ENCODE peak calls at places on chromosomes 1 and 21, in seven cellular contexts. H, K, V, N, I, M and R are unnamed samples.

GRCh38 chr1:178726545-178726944 is 1.5 kb downstream of the RALGPS2 start:
- DNase-seq in I (no peak), H (no peak), K (no peak), M (no peak), V (no peak), N (peak), R (no peak)

GRCh38 chr1:169890761-169891538 is 2.7 kb downstream of the SCYL3 start:
- DNase-seq in I (no peak), M (peak), V (no peak), N (peak), K (peak), H (no peak), R (no peak)

GRCh38 chr1:4653796-4654715 is at the start of gene AJAP1:
- DNase-seq in N (peak), M (no peak), I (peak), H (no peak), V (no peak), K (no peak), R (no peak)

GRCh38 chr21:29290245-29290644 is 8.5 kb upstream of the BACH1 start:
- DNase-seq in N (no peak), I (no peak), V (no peak), H (no peak), M (no peak), K (no peak), R (no peak)

GRCh38 chr1:34950428-34950827 is 21.0 kb upstream of the DLGAP3 start:
- DNase-seq in N (no peak), K (no peak), H (no peak), V (no peak), M (no peak), I (no peak), R (no peak)

GRCh38 chr21:46219591-46220239 is 8.9 kb downstream of the LSS start:
- DNase-seq in I (no peak), V (peak), M (no peak), H (no peak), K (no peak), N (no peak), R (no peak)

GRCh38 chr1:80582980-80583379 is 1217.8 kb upstream of the ADGRL2 start:
- DNase-seq in H (no peak), I (no peak), N (no peak), M (no peak), K (no peak), V (peak), R (peak)

GRCh38 chr1:50605186-50605875 is 182.1 kb upstream of the DMRTA2 start:
- DNase-seq in N (peak), V (peak), I (no peak), K (no peak), M (peak), H (peak), R (peak)

GRCh38 chr1:246219508-246220030 is 287.5 kb downstream of the SMYD3 start:
- DNase-seq in N (peak), H (peak), V (peak), K (no peak), I (no peak), M (no peak), R (peak)

GRCh38 chr1:94819945-94820746 is at the start of gene SLC44A3:
- DNase-seq in V (peak), K (peak), M (peak), I (peak), H (peak), N (peak), R (peak)

GRCh38 chr1:23167353-23168078 is 1.1 kb downstream of the LUZP1 start:
- DNase-seq in V (no peak), H (peak), I (peak), N (peak), M (peak), K (peak), R (peak)

GRCh38 chr1:201941420-201942128 is 4.8 kb downstream of the LMOD1 start:
- DNase-seq in I (no peak), V (peak), N (no peak), K (no peak), H (peak), M (no peak), R (no peak)

GRCh38 chr1:30899577-30900389 is 8.8 kb downstream of the SDC3 start:
- DNase-seq in K (no peak), H (no peak), M (no peak), N (no peak), I (no peak), V (no peak), R (no peak)

GRCh38 chr1:93275634-93276295 is 69.9 kb upstream of the DR1 start:
- DNase-seq in K (no peak), V (no peak), M (no peak), H (no peak), I (no peak), N (no peak), R (no peak)

GRCh38 chr1:213014642-213015041 is 1.0 kb downstream of the ANGEL2 start:
- DNase-seq in H (no peak), I (no peak), K (no peak), M (no peak), N (peak), V (no peak), R (peak)

GRCh38 chr1:14529436-14529835 is 69.0 kb upstream of the KAZN start:
- DNase-seq in K (no peak), N (no peak), H (no peak), V (no peak), I (no peak), M (no peak), R (no peak)

GRCh38 chr1:34983700-34984355 is 1.3 kb downstream of the TMEM35B start:
- DNase-seq in H (no peak), N (peak), I (no peak), K (no peak), V (no peak), M (no peak), R (peak)

GRCh38 chr1:234535763-234536515 is 57.0 kb upstream of the TARBP1 start:
- DNase-seq in V (peak), K (no peak), I (peak), M (no peak), H (no peak), N (peak), R (peak)

GRCh38 chr1:11055676-11056075 is 4.1 kb downstream of the SRM start:
- DNase-seq in V (no peak), N (no peak), K (no peak), H (no peak), M (no peak), I (no peak), R (no peak)

GRCh38 chr1:220366269-220366668 is 94.0 kb upstream of the RAB3GAP2 start:
- DNase-seq in I (no peak), K (no peak), M (no peak), V (no peak), H (no peak), N (no peak), R (no peak)

GRCh38 chr1:234533034-234533571 is 54.1 kb upstream of the TARBP1 start:
- DNase-seq in M (no peak), N (peak), I (peak), V (no peak), H (no peak), K (no peak), R (peak)

GRCh38 chr1:21764615-21765423 is 18.1 kb downstream of the USP48 start:
- DNase-seq in N (peak), I (peak), V (no peak), H (peak), K (peak), M (peak), R (peak)

GRCh38 chr1:41479000-41479807 is 5.3 kb downstream of the EDN2 start:
- DNase-seq in K (no peak), H (no peak), V (no peak), M (no peak), N (peak), I (peak), R (peak)

GRCh38 chr1:209688746-209689234 is 13.6 kb downstream of the G0S2 start:
- DNase-seq in V (no peak), M (peak), K (no peak), I (no peak), N (peak), H (no peak), R (peak)